ENCODE peak calls at places on chromosome 4, in seven cellular contexts. One of them, this sample, is unnamed.

GRCh38 chr4:57100979-57101629 is 9.1 kb downstream of the IGFBP7 start:
- DNase-seq in endothelial cell: no peak
- DNase-seq in neural progenitor cell: no peak
- DNase-seq in T-cell: no peak
- DNase-seq in cardiac fibroblast: no peak
- DNase-seq in amniotic stem cell: no peak
- DNase-seq in foreskin melanocyte: no peak
- DNase-seq in this sample: no peak

GRCh38 chr4:76615999-76616398 is 181.0 kb downstream of the SHROOM3 start:
- DNase-seq in endothelial cell: no peak
- DNase-seq in amniotic stem cell: no peak
- DNase-seq in neural progenitor cell: no peak
- DNase-seq in cardiac fibroblast: no peak
- DNase-seq in foreskin melanocyte: no peak
- DNase-seq in T-cell: no peak
- DNase-seq in this sample: no peak

GRCh38 chr4:56466910-56467283 is 520 bp upstream of the SRP72 start:
- DNase-seq in amniotic stem cell: no peak
- DNase-seq in foreskin melanocyte: no peak
- DNase-seq in cardiac fibroblast: no peak
- DNase-seq in neural progenitor cell: peak
- DNase-seq in endothelial cell: no peak
- DNase-seq in T-cell: no peak
- DNase-seq in this sample: no peak

GRCh38 chr4:109811707-109812106 is 3.9 kb upstream of the GAR1 start:
- DNase-seq in foreskin melanocyte: no peak
- DNase-seq in amniotic stem cell: no peak
- DNase-seq in endothelial cell: no peak
- DNase-seq in cardiac fibroblast: no peak
- DNase-seq in T-cell: no peak
- DNase-seq in neural progenitor cell: no peak
- DNase-seq in this sample: no peak

GRCh38 chr4:78644744-78645330 is 93.3 kb downstream of the ANXA3 start:
- DNase-seq in endothelial cell: peak
- DNase-seq in amniotic stem cell: no peak
- DNase-seq in T-cell: peak
- DNase-seq in neural progenitor cell: peak
- DNase-seq in foreskin melanocyte: no peak
- DNase-seq in cardiac fibroblast: peak
- DNase-seq in this sample: peak

GRCh38 chr4:83362492-83363329 is 28.1 kb upstream of the HPSE start:
- DNase-seq in foreskin melanocyte: peak
- DNase-seq in T-cell: no peak
- DNase-seq in amniotic stem cell: peak
- DNase-seq in cardiac fibroblast: peak
- DNase-seq in neural progenitor cell: no peak
- DNase-seq in endothelial cell: no peak
- DNase-seq in this sample: peak

GRCh38 chr4:36244257-36245084 is at the start of gene ARAP2:
- DNase-seq in endothelial cell: no peak
- DNase-seq in amniotic stem cell: no peak
- DNase-seq in foreskin melanocyte: no peak
- DNase-seq in T-cell: peak
- DNase-seq in neural progenitor cell: peak
- DNase-seq in cardiac fibroblast: peak
- DNase-seq in this sample: peak

GRCh38 chr4:155608231-155608885 is 58.3 kb upstream of the GUCY1A1 start:
- DNase-seq in neural progenitor cell: no peak
- DNase-seq in endothelial cell: no peak
- DNase-seq in amniotic stem cell: no peak
- DNase-seq in foreskin melanocyte: no peak
- DNase-seq in cardiac fibroblast: peak
- DNase-seq in T-cell: no peak
- DNase-seq in this sample: no peak

GRCh38 chr4:138949866-138950265 is 65.7 kb upstream of the NOCT start:
- DNase-seq in foreskin melanocyte: no peak
- DNase-seq in endothelial cell: no peak
- DNase-seq in T-cell: no peak
- DNase-seq in amniotic stem cell: no peak
- DNase-seq in neural progenitor cell: no peak
- DNase-seq in cardiac fibroblast: no peak
- DNase-seq in this sample: no peak

GRCh38 chr4:110484767-110485166 is 8.8 kb downstream of the ENPEP start:
- DNase-seq in T-cell: no peak
- DNase-seq in neural progenitor cell: no peak
- DNase-seq in endothelial cell: no peak
- DNase-seq in amniotic stem cell: peak
- DNase-seq in foreskin melanocyte: no peak
- DNase-seq in cardiac fibroblast: peak
- DNase-seq in this sample: no peak

This sample was measured in COLO829.